ENCODE peak calls at places on chromosomes 12 and 14, in seven cellular contexts. J is stimulated activated CD8-positive, alpha-beta memory T cell treated with anti-CD3 and anti-CD28 coated beads, Interleukin-7, amount 100 ng/mL, for 4 hours; T is MCF 10A; M is activated naive CD4-positive, alpha-beta T cell; D is mesothelial cell of epicardium; L is upper lobe of left lung; H is T-helper 2 cell. N is an unnamed sample.

GRCh38 chr12:53868516-53868986 is 70.1 kb upstream of the HOXC13 start:
- DNase-seq in L (no peak), J (no peak), D (no peak), T (no peak), H (no peak), M (no peak), N (no peak)

GRCh38 chr14:67311868-67312267 is 47.7 kb downstream of the ATP6V1D start:
- DNase-seq in M (no peak), H (no peak), L (no peak), T (peak; percentile 28), D (no peak), J (no peak), N (no peak)

GRCh38 chr14:34052658-34053014 is 101.8 kb upstream of the EGLN3 start:
- DNase-seq in J (no peak), T (peak; percentile 34), D (no peak), L (no peak), M (no peak), H (no peak), N (no peak)

GRCh38 chr12:27566159-27566558 is 42.2 kb downstream of the PPFIBP1 start:
- DNase-seq in D (no peak), M (no peak), J (no peak), T (no peak), L (no peak), H (no peak), N (no peak)

GRCh38 chr12:34105392-34105933 is 83.2 kb downstream of the ALG10 start:
- DNase-seq in H (no peak), M (no peak), L (peak; percentile 59), J (no peak), T (no peak), D (no peak), N (no peak)

GRCh38 chr12:45658066-45658465 is 71.4 kb upstream of the ARID2 start:
- DNase-seq in L (no peak), T (no peak), H (no peak), D (no peak), M (no peak), J (no peak), N (no peak)

GRCh38 chr14:74425525-74426201 is 347 bp downstream of the SYNDIG1L start:
- DNase-seq in M (no peak), J (no peak), D (peak; percentile 66), L (peak; percentile 92), H (peak; percentile 33), T (peak; percentile 9), N (peak; percentile 12)

GRCh38 chr14:69428289-69428998 is 30.0 kb downstream of the SLC39A9 start:
- DNase-seq in D (no peak), J (no peak), H (no peak), M (no peak), T (no peak), L (no peak), N (no peak)

GRCh38 chr12:125971981-125972380 is 906.7 kb downstream of the AACS start:
- DNase-seq in J (no peak), D (no peak), L (no peak), H (no peak), M (no peak), T (no peak), N (no peak)

GRCh38 chr12:84982888-84983287 is 53.2 kb downstream of the TSPAN19 start:
- DNase-seq in D (no peak), T (no peak), J (no peak), M (no peak), H (no peak), L (no peak), N (no peak)

GRCh38 chr12:121455766-121456420 is 56.0 kb downstream of the RNF34 start:
- DNase-seq in L (peak; percentile 44), M (no peak), T (no peak), D (no peak), H (no peak), J (no peak), N (no peak)

GRCh38 chr14:69713127-69713800 is 53.7 kb upstream of the SRSF5 start:
- DNase-seq in D (no peak), L (no peak), H (no peak), T (peak; percentile 89), J (no peak), M (no peak), N (peak; percentile 77)

GRCh38 chr12:95700316-95700785 is 90.2 kb downstream of the NTN4 start:
- DNase-seq in D (no peak), J (no peak), L (no peak), T (peak; percentile 89), H (no peak), M (no peak), N (no peak)

GRCh38 chr14:61547186-61548121 is 147.9 kb upstream of the HIF1A start:
- DNase-seq in M (no peak), J (no peak), D (no peak), L (no peak), T (peak; percentile 86), H (no peak), N (no peak)

GRCh38 chr14:61211476-61212262 is 69.5 kb downstream of the TMEM30B start:
- DNase-seq in T (no peak), M (no peak), D (no peak), J (no peak), H (no peak), L (no peak), N (no peak)

GRCh38 chr12:113936460-113936859 is 29.7 kb downstream of the RBM19 start:
- DNase-seq in T (no peak), D (no peak), L (no peak), M (no peak), H (no peak), J (no peak), N (no peak)

N was measured in HAP-1.